ENCODE peak calls at places on chromosomes 11 and 22, in five cellular contexts. G, I, M, N and O are unnamed samples.

GRCh38 chr22:19598054-19598855 is 74.0 kb upstream of the CLDN5 start:
- DNase-seq in G (no peak), I (no peak), M (no peak), N (peak; percentile 62), O (no peak)

GRCh38 chr22:17131686-17132085 is 10.5 kb upstream of the TMEM121B start:
- DNase-seq in G (no peak), I (no peak), M (no peak), N (no peak), O (no peak)

GRCh38 chr11:2377511-2378443 is 667 bp downstream of the CD81 start:
- DNase-seq in G (peak; percentile 73), I (peak; percentile 69), M (peak; percentile 45), N (peak; percentile 68), O (peak; percentile 34)

GRCh38 chr22:37745548-37746365 is 48.9 kb downstream of the TRIOBP start:
- DNase-seq in G (peak; percentile 91), I (peak; percentile 95), M (peak; percentile 84), N (peak; percentile 90), O (peak; percentile 78)

GRCh38 chr22:44419429-44419828 is 78.6 kb downstream of the RTL6 start:
- DNase-seq in G (no peak), I (no peak), M (peak; percentile 26), N (no peak), O (peak; percentile 34)

GRCh38 chr11:116328410-116328809 is 444.4 kb downstream of the BUD13 start:
- DNase-seq in G (no peak), I (no peak), M (no peak), N (no peak), O (no peak)

GRCh38 chr22:46596819-46597218 is 23.4 kb upstream of the GRAMD4 start:
- DNase-seq in G (peak; percentile 93), I (peak; percentile 97), M (no peak), N (no peak), O (no peak)

GRCh38 chr22:50489363-50490243 is 2.9 kb downstream of the MIOX start:
- DNase-seq in G (no peak), I (no peak), M (no peak), N (no peak), O (no peak)

GRCh38 chr11:26778000-26778757 is 56.3 kb upstream of the SLC5A12 start:
- DNase-seq in G (no peak), I (no peak), M (peak; percentile 62), N (no peak), O (peak; percentile 97)

GRCh38 chr11:72609045-72609444 is 65.2 kb downstream of the PDE2A start:
- DNase-seq in G (no peak), I (no peak), M (peak; percentile 34), N (no peak), O (peak; percentile 38)

GRCh38 chr22:19766506-19767426 is 6.2 kb downstream of the TBX1 start:
- DNase-seq in G (peak; percentile 45), I (peak; percentile 71), M (no peak), N (peak; percentile 59), O (no peak)

GRCh38 chr11:75490221-75491181 is 35.2 kb downstream of the GDPD5 start:
- DNase-seq in G (no peak), I (no peak), M (no peak), N (no peak), O (no peak)

GRCh38 chr22:43539572-43540533 is 128.0 kb downstream of the MPPED1 start:
- DNase-seq in G (no peak), I (no peak), M (no peak), N (no peak), O (no peak)

GRCh38 chr11:86459682-86460460 is 85.2 kb downstream of the CCDC81 start:
- DNase-seq in G (peak; percentile 56), I (peak; percentile 56), M (peak; percentile 71), N (no peak), O (peak; percentile 92)

GRCh38 chr11:2300936-2301630 is 635 bp downstream of the C11orf21 start:
- DNase-seq in G (no peak), I (peak; percentile 23), M (no peak), N (peak; percentile 63), O (no peak)

GRCh38 chr11:6269994-6270393 is 10.4 kb downstream of the CCKBR start:
- DNase-seq in G (no peak), I (no peak), M (no peak), N (no peak), O (no peak)
- TF ChIP-seq CTCF in G (no peak), I (no peak), M (no peak), N (no peak), O (no peak)

DNA sequence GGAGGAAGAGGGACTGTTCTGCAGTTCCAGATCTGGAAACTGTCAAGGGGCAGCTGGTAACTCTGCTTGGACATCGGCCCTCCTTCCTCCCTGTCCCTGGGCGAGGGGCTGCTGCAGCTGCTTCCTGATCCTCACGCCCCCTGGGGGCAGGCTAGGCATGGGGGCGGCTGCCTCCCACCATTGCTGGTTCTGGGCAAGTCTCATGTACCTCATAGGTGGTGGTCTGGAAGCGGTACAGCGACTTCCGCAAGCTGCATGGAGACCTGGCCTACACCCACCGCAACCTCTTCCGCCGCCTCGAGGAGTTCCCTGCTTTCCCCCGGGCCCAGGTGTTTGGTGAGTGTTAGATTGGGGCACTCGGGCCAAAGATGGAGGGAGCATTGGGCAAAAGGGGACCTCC is 5.0 kb downstream of the SNX15 start:
- DNase-seq in G (no peak), I (no peak), M (no peak), N (no peak), O (no peak)
- TF ChIP-seq CTCF in G (no peak), I (no peak), M (no peak), N (no peak), O (no peak)

GRCh38 chr11:68870470-68870869 is 28.8 kb upstream of the CPT1A start:
- DNase-seq in G (peak; percentile 60), I (no peak), M (peak; percentile 15), N (no peak), O (peak; percentile 23)
- TF ChIP-seq CTCF in G (no peak), I (no peak), M (no peak), N (no peak), O (peak; percentile 19)

GRCh38 chr11:76745561-76746207 is 37.5 kb upstream of the TSKU start:
- DNase-seq in G (no peak), I (peak; percentile 66), M (no peak), N (no peak), O (no peak)
- TF ChIP-seq CTCF in G (no peak), I (no peak), M (no peak), N (no peak), O (no peak)

DNA sequence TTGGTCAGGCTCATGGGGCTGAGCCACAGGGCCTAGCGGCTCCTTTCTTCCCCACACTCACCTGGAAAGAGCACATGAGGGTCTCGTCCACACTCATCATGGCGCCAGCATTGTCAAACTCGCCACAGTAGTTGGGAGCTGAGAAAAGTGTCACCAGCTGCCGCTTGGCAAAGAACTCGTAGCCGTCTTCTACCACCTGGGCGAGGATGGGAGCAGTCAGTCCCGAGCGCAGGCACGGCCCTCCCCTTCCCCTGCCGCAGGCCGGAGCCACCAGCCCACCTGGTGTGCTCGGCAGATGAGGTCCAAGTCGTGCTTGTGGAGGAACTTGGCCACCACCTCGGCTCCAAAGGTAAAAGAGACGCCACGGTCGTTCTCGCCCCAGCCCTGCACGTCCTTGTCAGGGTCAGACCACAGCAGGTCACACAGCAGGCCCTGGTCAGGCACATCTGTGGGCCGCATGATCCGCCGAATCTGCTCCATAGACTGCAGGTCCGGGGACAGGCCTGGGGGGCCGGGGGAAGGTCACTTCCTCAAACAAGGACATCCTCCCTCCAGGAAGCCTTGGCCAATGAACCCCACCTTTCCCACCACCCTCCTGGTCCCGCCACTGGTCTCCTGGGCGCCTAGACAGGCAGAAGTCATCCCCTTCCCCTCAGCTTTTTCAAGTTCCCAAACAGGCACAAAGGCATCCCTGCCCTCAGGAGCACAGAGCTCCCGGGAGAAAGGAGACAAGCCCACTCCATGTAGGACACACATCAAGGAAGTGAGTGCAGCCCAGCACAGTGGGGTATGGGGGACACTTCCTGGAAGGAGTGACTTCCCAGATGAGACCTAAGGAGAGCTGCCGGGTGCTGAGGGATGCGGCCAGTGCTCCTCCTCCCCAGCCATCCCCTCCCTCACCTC is 2.7 kb downstream of the PPP1CA start:
- DNase-seq in G (no peak), I (no peak), M (no peak), N (no peak), O (no peak)
- TF ChIP-seq CTCF in G (no peak), I (no peak), M (no peak), N (no peak), O (no peak)

GRCh38 chr11:17416492-17416891 is 28.0 kb upstream of the KCNJ11 start:
- DNase-seq in G (no peak), I (no peak), M (no peak), N (no peak), O (no peak)
- TF ChIP-seq CTCF in G (no peak), I (no peak), M (no peak), N (no peak), O (no peak)

DNA sequence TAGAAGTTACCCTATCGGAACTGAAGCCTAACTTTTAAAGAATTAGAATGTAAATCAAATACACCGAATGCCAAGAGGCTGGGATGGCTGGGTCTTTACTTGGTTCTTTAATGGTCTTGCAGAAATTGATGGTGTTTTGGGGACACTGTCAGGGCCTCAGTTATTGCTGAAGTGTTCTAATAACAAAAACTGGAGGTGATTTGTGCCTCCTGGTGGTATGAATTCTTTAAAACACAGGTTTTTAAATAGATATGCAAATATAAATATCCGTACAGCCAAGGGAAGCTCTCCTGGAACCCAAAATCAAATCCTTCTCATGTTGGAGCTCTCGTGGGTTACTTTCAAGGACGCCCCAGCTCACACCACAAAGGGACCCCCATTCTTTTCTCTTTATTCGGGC is 19.3 kb upstream of the TMPRSS5 start:
- DNase-seq in G (no peak), I (no peak), M (no peak), N (no peak), O (no peak)
- TF ChIP-seq CTCF in G (no peak), I (no peak), M (no peak), N (no peak), O (no peak)